ENCODE peak calls at places on chromosomes 16 and 17, in four cellular contexts. R is ovary, G is uterus, S is A549. O is an unnamed sample.

GRCh38 chr17:36152639-36153120 is 23.8 kb downstream of the TBC1D3B start:
- DNase-seq in R (no peak), G (no peak), S (no peak), O (no peak)

GRCh38 chr17:7880076-7880868 is 8.3 kb upstream of the CHD3 start:
- DNase-seq in R (no peak), G (no peak), S (no peak), O (no peak)

GRCh38 chr17:49000943-49001342 is 3.8 kb downstream of the IGF2BP1 start:
- DNase-seq in R (no peak), G (no peak), S (no peak), O (no peak)

GRCh38 chr17:75817571-75817970 is 26.6 kb downstream of the UNC13D start:
- DNase-seq in R (no peak), G (no peak), S (no peak), O (no peak)

GRCh38 chr16:15966420-15967222 is 17.2 kb downstream of the ABCC1 start:
- DNase-seq in R (no peak), G (no peak), S (peak), O (no peak)

GRCh38 chr17:9648521-9649110 is 3.3 kb downstream of the USP43 start:
- DNase-seq in R (no peak), G (no peak), S (peak), O (no peak)

GRCh38 chr17:58531661-58532554 is 17.5 kb upstream of the MTMR4 start:
- DNase-seq in R (peak), G (peak), S (no peak), O (peak)

GRCh38 chr17:66533572-66533971 is 231.2 kb downstream of the PRKCA start:
- DNase-seq in R (peak), G (peak), S (no peak), O (peak)

GRCh38 chr17:35089846-35090193 is 26.3 kb upstream of the RFFL start:
- DNase-seq in R (no peak), G (no peak), S (peak), O (no peak)

GRCh38 chr16:30395155-30395991 is at the start of gene ZNF48:
- DNase-seq in R (peak), G (peak), S (peak), O (peak)

GRCh38 chr17:70863436-70864248 is 694.3 kb downstream of the KCNJ2 start:
- DNase-seq in R (no peak), G (no peak), S (no peak), O (no peak)

GRCh38 chr16:49036126-49036525 is 245.5 kb downstream of the CBLN1 start:
- DNase-seq in R (no peak), G (no peak), S (no peak), O (no peak)

GRCh38 chr17:81294512-81295030 is 536 bp downstream of the SLC38A10 start:
- DNase-seq in R (peak), G (peak), S (peak), O (no peak)

GRCh38 chr16:84444476-84444875 is 60.0 kb downstream of the MEAK7 start:
- DNase-seq in R (no peak), G (no peak), S (no peak), O (no peak)

GRCh38 chr17:78933959-78934568 is 8.9 kb upstream of the TIMP2 start:
- DNase-seq in R (peak), G (peak), S (peak), O (peak)

GRCh38 chr17:78722101-78722761 is 59.8 kb downstream of the CYTH1 start:
- DNase-seq in R (no peak), G (no peak), S (no peak), O (no peak)

GRCh38 chr17:57714660-57715059 is 30.4 kb downstream of the CCDC182 start:
- DNase-seq in R (no peak), G (no peak), S (no peak), O (no peak)

GRCh38 chr17:79752175-79752574 is 21.4 kb downstream of the ENPP7 start:
- DNase-seq in R (no peak), G (no peak), S (no peak), O (no peak)

GRCh38 chr16:21159281-21159951 is 942 bp downstream of the LDAF1 start:
- DNase-seq in R (peak), G (peak), S (no peak), O (peak)

GRCh38 chr17:53757559-53757958 is 65.2 kb upstream of the KIF2B start:
- DNase-seq in R (no peak), G (no peak), S (no peak), O (no peak)

GRCh38 chr17:7835818-7836595 is 2.0 kb downstream of the KDM6B start:
- DNase-seq in R (peak), G (peak), S (peak), O (peak)

GRCh38 chr17:74748529-74749261 is at the start of gene NHERF1:
- DNase-seq in R (peak), G (peak), S (peak), O (peak)

GRCh38 chr16:12449374-12449773 is 354.3 kb downstream of the CPPED1 start:
- DNase-seq in R (peak), G (no peak), S (no peak), O (no peak)

GRCh38 chr17:16442594-16443389 is 27.4 kb downstream of the TRPV2 start:
- DNase-seq in R (no peak), G (no peak), S (no peak), O (no peak)

GRCh38 chr17:16443390-16444257 is 28.3 kb downstream of the TRPV2 start:
- DNase-seq in R (no peak), G (no peak), S (no peak), O (no peak)

GRCh38 chr17:16446338-16446983 is 31.1 kb downstream of the TRPV2 start:
- DNase-seq in R (no peak), G (no peak), S (no peak), O (no peak)

GRCh38 chr17:16442141-16442540 is 26.8 kb downstream of the TRPV2 start:
- DNase-seq in R (no peak), G (no peak), S (no peak), O (no peak)

GRCh38 chr17:16444258-16444886 is 29.0 kb downstream of the TRPV2 start:
- DNase-seq in R (no peak), G (no peak), S (no peak), O (no peak)
- TF ChIP-seq POLR2A in R (no peak), G (no peak), S (no peak), O (no peak)

GRCh38 chr16:1290032-1290431 is 19.4 kb upstream of the UBE2I start:
- DNase-seq in R (no peak), G (no peak), S (no peak), O (no peak)
- H3K4me3 ChIP-seq in R (no peak), G (no peak), S (no peak), O (no peak)

GRCh38 chr16:68790130-68790761 is 53.1 kb upstream of the TANGO6 start:
- DNase-seq in R (peak), G (peak), S (peak), O (peak)
- TF ChIP-seq POLR2A in R (no peak), G (no peak), S (no peak), O (no peak)

GRCh38 chr17:73342057-73342522 is 30.3 kb upstream of the CDC42EP4 start:
- DNase-seq in R (peak), G (peak), S (peak), O (peak)
- H3K4me3 ChIP-seq in R (no peak), G (no peak), S (no peak), O (no peak)

GRCh38 chr17:39624313-39624712 is 2.4 kb upstream of the PPP1R1B start:
- DNase-seq in R (no peak), G (no peak), S (no peak), O (no peak)
- TF ChIP-seq POLR2A in R (no peak), G (no peak), S (no peak), O (no peak)

GRCh38 chr17:68196394-68197090 is 51.3 kb upstream of the AMZ2 start:
- DNase-seq in R (no peak), G (no peak), S (no peak), O (no peak)
- H3K4me3 ChIP-seq in R (peak), G (peak), S (peak), O (peak)

GRCh38 chr17:67995568-67996191 is 589 bp downstream of the C17orf58 start:
- DNase-seq in R (peak), G (peak), S (peak), O (peak)

GRCh38 chr17:67994827-67995567 is 1.3 kb downstream of the C17orf58 start:
- DNase-seq in R (no peak), G (peak), S (peak), O (peak)

GRCh38 chr17:67992541-67993152 is 3.6 kb downstream of the C17orf58 start:
- DNase-seq in R (no peak), G (no peak), S (no peak), O (peak)

GRCh38 chr17:67993998-67994361 is 2.3 kb downstream of the C17orf58 start:
- DNase-seq in R (no peak), G (no peak), S (peak), O (no peak)

GRCh38 chr17:67993153-67993997 is 2.9 kb downstream of the C17orf58 start:
- DNase-seq in R (peak), G (peak), S (peak), O (peak)
- TF ChIP-seq POLR2A in R (peak), G (peak), S (peak), O (peak)

GRCh38 chr17:42249681-42250446 is 26.3 kb downstream of the STAT5B start:
- DNase-seq in R (no peak), G (no peak), S (no peak), O (no peak)

GRCh38 chr17:42247734-42248133 is 28.5 kb downstream of the STAT5B start:
- DNase-seq in R (no peak), G (no peak), S (no peak), O (no peak)

GRCh38 chr17:42248351-42249179 is 27.6 kb downstream of the STAT5B start:
- DNase-seq in R (peak), G (peak), S (no peak), O (peak)

GRCh38 chr17:42243493-42243982 is 32.7 kb downstream of the STAT5B start:
- DNase-seq in R (no peak), G (no peak), S (no peak), O (no peak)

DNA sequence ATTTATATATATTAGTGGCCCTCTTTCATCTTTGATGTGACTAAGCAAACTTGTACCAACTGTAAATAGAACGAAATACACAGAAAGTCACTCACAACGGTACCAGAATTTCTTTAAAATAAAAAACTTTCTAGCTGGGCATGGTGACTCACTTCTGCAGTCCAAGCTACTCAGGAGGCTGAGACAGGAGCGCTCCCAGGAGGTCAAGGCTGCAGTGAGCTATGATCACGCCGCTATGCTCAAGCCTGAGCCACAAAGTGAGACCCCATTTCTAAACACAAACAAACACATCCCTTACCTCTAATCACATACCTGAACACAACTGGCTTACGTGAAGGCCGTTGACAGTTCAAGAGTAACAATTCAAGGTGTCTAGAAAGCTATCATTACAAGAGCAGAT is 29.7 kb downstream of the STAT5B start:
- DNase-seq in R (peak), G (no peak), S (no peak), O (no peak)
- H3K4me3 ChIP-seq in R (no peak), G (no peak), S (no peak), O (no peak)

GRCh38 chr16:74699666-74700065 is 996 bp downstream of the MLKL start:
- DNase-seq in R (no peak), G (no peak), S (no peak), O (no peak)

GRCh38 chr16:74698220-74698619 is 2.4 kb downstream of the MLKL start:
- DNase-seq in R (no peak), G (no peak), S (no peak), O (no peak)

GRCh38 chr16:74695450-74696422 is 4.9 kb downstream of the MLKL start:
- DNase-seq in R (peak), G (peak), S (peak), O (peak)

GRCh38 chr16:74700206-74701040 is at the start of gene MLKL:
- DNase-seq in R (no peak), G (peak), S (peak), O (peak)
- TF ChIP-seq POLR2A in R (no peak), G (peak), S (peak), O (peak)

DNA sequence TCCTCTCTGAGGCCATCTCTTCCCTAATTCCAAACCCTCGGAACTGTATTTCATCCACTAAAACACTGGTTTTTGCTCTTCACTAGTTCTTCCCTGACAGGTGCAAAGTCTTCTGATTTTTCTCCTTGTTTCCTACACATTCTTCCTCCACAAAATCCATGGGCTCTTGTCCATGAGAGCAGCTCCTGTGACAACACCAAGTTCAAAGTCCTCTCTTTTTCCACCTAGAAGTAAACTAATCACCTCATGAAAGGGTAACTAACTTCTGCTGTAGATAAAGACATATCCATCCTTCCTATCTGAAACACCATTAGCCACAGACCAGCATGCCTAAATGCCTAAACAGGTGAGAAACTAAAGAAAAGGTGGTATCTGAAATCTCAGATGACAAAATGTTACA is 2.9 kb downstream of the PIP4K2B start:
- DNase-seq in R (no peak), G (no peak), S (no peak), O (no peak)
- H3K4me3 ChIP-seq in R (no peak), G (no peak), S (no peak), O (no peak)

O was measured in prostate gland.